ENCODE peak calls at places on chromosomes 12 and 14, in seven cellular contexts. H is MM.1S, L is bronchial epithelial cell, B is ovary, O is prostate gland, C is uterus, V is body of pancreas. A is an unnamed sample.

GRCh38 chr14:84036863-84037262 is 1493.1 kb upstream of the FLRT2 start:
- DNase-seq in H (peak; percentile 65), L (peak; percentile 15), B (no peak), O (no peak), C (no peak), V (no peak), A (peak; percentile 28)

GRCh38 chr12:10098762-10099161 is at the start of gene CLEC1A:
- DNase-seq in H (no peak), L (no peak), B (peak; percentile 57), O (no peak), C (peak; percentile 63), V (peak; percentile 17), A (peak; percentile 35)

GRCh38 chr12:57242691-57243454 is 8.1 kb downstream of the STAC3 start:
- DNase-seq in H (peak; percentile 86), L (peak; percentile 42), B (peak; percentile 53), O (no peak), C (no peak), V (peak; percentile 74), A (no peak)

GRCh38 chr12:117158911-117159310 is 31.4 kb downstream of the FBXO21 start:
- DNase-seq in H (no peak), L (peak; percentile 19), B (no peak), O (no peak), C (no peak), V (no peak), A (no peak)

GRCh38 chr14:77849711-77850110 is 49.8 kb downstream of the ADCK1 start:
- DNase-seq in H (no peak), L (no peak), B (no peak), O (no peak), C (no peak), V (no peak), A (peak; percentile 77)

GRCh38 chr12:113154351-113154973 is 4.9 kb downstream of the CFAP73 start:
- DNase-seq in H (peak; percentile 51), L (peak; percentile 17), B (no peak), O (no peak), C (no peak), V (peak; percentile 37), A (peak; percentile 20)

GRCh38 chr14:68195126-68195525 is 375.5 kb downstream of the RAD51B start:
- DNase-seq in H (no peak), L (no peak), B (no peak), O (no peak), C (no peak), V (no peak), A (no peak)

GRCh38 chr14:33686218-33686617 is 264.7 kb downstream of the EGLN3 start:
- DNase-seq in H (no peak), L (peak; percentile 79), B (no peak), O (no peak), C (no peak), V (no peak), A (peak; percentile 66)

GRCh38 chr14:90060965-90061848 is 587 bp upstream of the KCNK13 start:
- DNase-seq in H (no peak), L (no peak), B (no peak), O (no peak), C (no peak), V (no peak), A (no peak)

GRCh38 chr12:68641138-68641537 is 30.4 kb downstream of the RAP1B start:
- DNase-seq in H (peak; percentile 94), L (no peak), B (no peak), O (no peak), C (no peak), V (no peak), A (no peak)

GRCh38 chr14:102075155-102075554 is 11.7 kb downstream of the HSP90AA1 start:
- DNase-seq in H (no peak), L (no peak), B (no peak), O (no peak), C (no peak), V (no peak), A (no peak)

GRCh38 chr14:55957950-55958349 is 160.3 kb upstream of the PELI2 start:
- DNase-seq in H (no peak), L (no peak), B (no peak), O (no peak), C (no peak), V (no peak), A (no peak)

GRCh38 chr14:72801381-72801812 is 92.5 kb downstream of the DPF3 start:
- DNase-seq in H (no peak), L (peak; percentile 96), B (no peak), O (no peak), C (no peak), V (no peak), A (peak; percentile 69)

GRCh38 chr12:1517734-1518485 is 76.5 kb downstream of the FBXL14 start:
- DNase-seq in H (no peak), L (no peak), B (no peak), O (no peak), C (no peak), V (no peak), A (no peak)

GRCh38 chr12:1518763-1519516 is 75.4 kb downstream of the FBXL14 start:
- DNase-seq in H (no peak), L (peak; percentile 93), B (no peak), O (peak; percentile 59), C (no peak), V (no peak), A (peak; percentile 74)

GRCh38 chr12:1518486-1518762 is 76.0 kb downstream of the FBXL14 start:
- DNase-seq in H (no peak), L (no peak), B (no peak), O (no peak), C (no peak), V (no peak), A (no peak)

GRCh38 chr12:1517007-1517406 is 77.4 kb downstream of the FBXL14 start:
- DNase-seq in H (no peak), L (peak; percentile 95), B (no peak), O (no peak), C (no peak), V (no peak), A (peak; percentile 97)

DNA sequence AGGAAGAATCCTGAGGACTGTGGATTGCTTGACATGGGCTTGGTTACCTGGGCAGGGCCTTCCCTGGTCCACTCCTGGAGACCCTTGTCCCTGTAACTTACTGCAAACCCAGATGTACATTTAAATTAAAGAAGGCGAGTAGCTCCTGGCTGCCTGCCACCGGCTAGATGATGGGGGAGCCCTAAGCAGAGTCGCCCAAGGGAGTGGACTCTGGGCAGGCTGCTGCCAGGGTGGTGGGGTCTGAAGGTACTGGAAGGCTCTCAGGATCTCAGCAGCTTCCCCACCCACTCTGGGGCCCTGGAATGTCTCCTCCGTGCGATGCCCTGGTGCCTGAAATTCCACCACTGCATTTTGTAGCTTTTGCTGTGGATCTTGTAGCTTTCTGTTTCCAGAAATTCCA is 74.7 kb downstream of the FBXL14 start:
- DNase-seq in H (no peak), L (no peak), B (no peak), O (no peak), C (no peak), V (no peak), A (no peak)
- H3K4me3 ChIP-seq in H (no peak overlapping the region), L (no peak overlapping the region), B (no peak overlapping the region), O (no peak overlapping the region), C (no peak overlapping the region), V (no peak overlapping the region), A (no peak overlapping the region)

GRCh38 chr12:27517961-27518668 is 5.9 kb upstream of the PPFIBP1 start:
- DNase-seq in H (no peak), L (no peak), B (no peak), O (no peak), C (no peak), V (no peak), A (no peak)
- TF ChIP-seq CTCF in H (no peak), L (no peak), B (no peak), O (no peak), C (no peak), V (no peak), A (no peak)

DNA sequence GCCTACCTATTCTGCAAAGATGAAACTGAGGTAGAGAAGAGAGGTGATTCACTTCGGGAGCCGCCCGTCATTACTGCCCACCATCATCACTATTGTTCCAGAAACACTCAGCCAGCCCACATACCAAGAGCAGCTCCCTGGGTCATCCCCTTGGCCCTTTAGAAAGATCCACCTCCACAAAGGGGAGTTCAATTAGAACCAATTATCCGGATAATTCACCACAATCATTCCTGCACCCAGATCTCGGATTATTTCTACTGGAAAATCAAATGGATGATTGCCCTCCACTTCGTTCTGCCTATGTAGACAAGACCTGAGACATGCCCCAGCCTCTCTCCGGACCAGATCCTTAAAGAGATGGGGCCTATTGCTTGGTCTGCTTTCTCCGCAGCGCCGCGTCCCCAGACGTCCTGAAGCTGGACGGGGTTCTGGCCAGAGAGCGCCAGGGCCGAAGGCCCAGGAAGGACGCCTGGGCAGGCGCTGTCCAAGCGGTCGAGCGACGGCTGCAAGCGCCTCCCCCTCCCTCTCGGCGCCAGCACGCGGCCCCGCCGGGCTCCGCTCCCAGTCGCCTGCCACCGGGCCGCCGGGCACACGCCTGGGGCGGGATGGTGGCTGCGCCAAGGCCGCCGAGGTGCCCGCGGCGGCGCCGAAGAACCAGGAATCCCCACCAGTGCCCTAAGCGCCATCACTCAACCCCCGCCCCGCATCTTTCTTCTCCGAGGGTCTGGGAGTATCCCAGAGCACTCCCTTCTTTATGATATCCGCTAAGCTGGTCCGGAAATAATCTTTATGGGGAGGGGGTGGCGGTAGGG is 1.3 kb upstream of the ASCL1 start:
- DNase-seq in H (no peak), L (no peak), B (no peak), O (no peak), C (no peak), V (no peak), A (no peak)
- H3K4me3 ChIP-seq in H (no peak overlapping the region), L (no peak overlapping the region), B (no peak overlapping the region), O (no peak overlapping the region), C (no peak overlapping the region), V (no peak overlapping the region), A (no peak overlapping the region)

DNA sequence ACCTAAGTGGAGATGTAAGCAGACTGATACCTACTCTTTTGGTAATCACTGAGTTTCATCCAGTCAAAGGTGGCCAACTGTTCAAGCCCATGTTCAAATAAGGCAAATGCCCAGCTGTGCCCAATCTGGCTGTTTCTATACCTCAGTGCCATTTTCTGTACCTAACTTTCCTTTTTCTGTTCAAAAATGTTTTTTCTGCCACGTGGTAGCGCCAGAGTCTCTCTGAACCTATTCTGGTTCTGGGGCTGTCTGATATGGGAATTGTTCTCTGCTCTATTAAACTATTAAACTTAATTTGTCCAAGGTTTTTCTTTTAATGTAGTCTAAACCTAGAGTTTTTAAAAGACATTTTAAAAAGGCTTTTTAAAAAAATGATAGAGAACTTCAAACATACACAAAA is 391.2 kb downstream of the NOVA1 start:
- DNase-seq in H (no peak), L (no peak), B (no peak), O (no peak), C (no peak), V (no peak), A (no peak)
- TF ChIP-seq CTCF in H (no peak), L (no peak), B (no peak), O (no peak), C (no peak), V (no peak), A (peak; percentile 19)

GRCh38 chr12:131897875-131898274 is 3.5 kb downstream of the ULK1 start:
- DNase-seq in H (no peak), L (no peak), B (no peak), O (no peak), C (no peak), V (peak; percentile 22), A (peak; percentile 21)
- H3K4me3 ChIP-seq in H (no peak overlapping the region), L (no peak overlapping the region), B (no peak overlapping the region), O (no peak overlapping the region), C (no peak overlapping the region), V (no peak overlapping the region), A (no peak overlapping the region)